ENCODE peak calls at places on chromosomes 11 and 22, in ten cellular contexts. C is cardiac fibroblast, M is right atrium auricular region, O is AG10803, R is IMR-90, J is colonic mucosa, Y is GM06990, G is fibroblast of pulmonary artery, W is gastrocnemius medialis, B is fibroblast of the aortic adventitia. H is an unnamed sample.
A peak's percentile ranks its signal among the peaks of the same experiment; 100 is the strongest.

GRCh38 chr22:40348025-40348658 is 1.8 kb downstream of the ADSL start:
- DNase-seq in C (peak; percentile 80), M (no peak), O (peak; percentile 69), R (peak; percentile 62), J (peak; percentile 71), Y (no peak), G (peak; percentile 75), W (peak; percentile 67), B (peak; percentile 73), H (no peak)

GRCh38 chr11:75163917-75164316 is 13.0 kb downstream of the SLCO2B1 start:
- DNase-seq in C (no peak), M (no peak), O (no peak), R (no peak), J (no peak), Y (no peak), G (no peak), W (no peak), B (no peak), H (no peak)

GRCh38 chr11:62792193-62792575 is 378 bp upstream of the TMEM223 start:
- DNase-seq in C (no peak), M (no peak), O (no peak), R (peak; percentile 18), J (peak; percentile 33), Y (peak; percentile 23), G (no peak), W (peak; percentile 38), B (no peak), H (no peak)

GRCh38 chr11:126968915-126969314 is 31.7 kb downstream of the KIRREL3 start:
- DNase-seq in C (no peak), M (no peak), O (peak; percentile 9), R (peak; percentile 6), J (no peak), Y (no peak), G (no peak), W (no peak), B (no peak), H (no peak)

GRCh38 chr11:46380340-46381045 is 976 bp upstream of the MDK start:
- DNase-seq in C (peak; percentile 49), M (peak; percentile 74), O (peak; percentile 24), R (no peak), J (peak; percentile 93), Y (peak; percentile 43), G (peak; percentile 49), W (peak; percentile 53), B (no peak), H (no peak)

GRCh38 chr11:119223856-119224255 is 17.7 kb downstream of the CBL start:
- DNase-seq in C (no peak), M (no peak), O (peak; percentile 8), R (peak; percentile 63), J (no peak), Y (no peak), G (no peak), W (no peak), B (peak; percentile 15), H (no peak)

GRCh38 chr11:114340311-114341131 is 44.3 kb downstream of the NNMT start:
- DNase-seq in C (peak; percentile 88), M (peak; percentile 73), O (peak; percentile 85), R (peak; percentile 82), J (peak; percentile 38), Y (peak; percentile 12), G (peak; percentile 87), W (peak; percentile 47), B (peak; percentile 91), H (peak; percentile 66)

GRCh38 chr11:67556244-67556643 is 27.4 kb upstream of the GSTP1 start:
- DNase-seq in C (no peak), M (no peak), O (no peak), R (no peak), J (no peak), Y (no peak), G (no peak), W (no peak), B (no peak), H (no peak)

GRCh38 chr11:31131760-31132159 is 237.8 kb downstream of the DCDC1 start:
- DNase-seq in C (no peak), M (no peak), O (no peak), R (no peak), J (no peak), Y (no peak), G (no peak), W (no peak), B (no peak), H (no peak)

GRCh38 chr22:21646608-21647590 is 4.8 kb downstream of the SDF2L1 start:
- DNase-seq in C (peak; percentile 88), M (peak; percentile 85), O (peak; percentile 74), R (peak; percentile 74), J (peak; percentile 84), Y (no peak), G (peak; percentile 88), W (peak; percentile 80), B (peak; percentile 88), H (peak; percentile 71)

GRCh38 chr22:21961886-21962654 is 9.4 kb upstream of the PPM1F start:
- DNase-seq in C (peak; percentile 25), M (no peak), O (peak; percentile 41), R (peak; percentile 72), J (peak; percentile 49), Y (no peak), G (no peak), W (peak; percentile 65), B (peak; percentile 41), H (no peak)

GRCh38 chr11:82775736-82776346 is 42.2 kb upstream of the FAM181B start:
- DNase-seq in C (peak; percentile 64), M (no peak), O (peak; percentile 42), R (peak; percentile 47), J (peak; percentile 32), Y (no peak), G (peak; percentile 65), W (no peak), B (peak; percentile 61), H (peak; percentile 25)
- TF ChIP-seq CTCF in C (peak; percentile 92), M (peak; percentile 10), O (peak; percentile 94), R (peak; percentile 84), J (peak; percentile 60), Y (peak; percentile 94), G (peak; percentile 98), W (no peak), B (peak; percentile 94), H (peak; percentile 76)

DNA sequence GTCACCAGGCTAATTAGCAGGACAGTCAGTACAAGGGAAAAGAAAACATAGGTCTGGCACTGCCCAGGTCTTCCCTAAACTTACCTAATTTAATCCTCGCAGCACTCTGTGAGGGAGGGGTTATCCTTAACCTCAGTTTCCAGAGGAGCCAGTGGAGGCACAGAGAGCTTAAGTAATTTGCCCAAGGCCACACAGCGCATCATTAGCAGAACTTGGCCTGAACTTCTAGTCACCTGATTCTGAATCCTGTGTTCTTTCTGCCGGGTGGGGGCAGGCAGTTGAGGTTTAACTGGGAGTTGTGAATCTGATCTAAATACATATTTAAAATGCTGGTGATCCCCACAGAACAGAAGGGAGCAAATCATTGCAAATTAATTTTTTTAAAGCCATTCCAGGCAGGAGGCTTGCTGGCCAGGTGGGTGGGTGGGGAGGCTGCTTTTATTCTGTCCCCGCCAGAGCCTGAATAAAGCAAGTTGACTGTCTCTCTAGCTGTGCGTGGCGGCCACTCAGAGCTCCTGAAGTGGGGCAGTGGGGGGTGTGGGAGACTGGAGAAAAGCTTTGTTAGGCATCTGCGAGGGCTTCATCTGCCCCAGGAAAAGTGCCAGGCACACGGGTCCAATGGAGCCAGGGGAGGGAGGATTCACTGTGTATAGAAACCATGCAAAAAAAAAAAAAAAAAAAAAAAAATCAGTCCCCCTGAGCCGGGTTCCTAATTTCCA is 66.1 kb downstream of the NFAM1 start:
- DNase-seq in C (no peak), M (no peak), O (no peak), R (no peak), J (no peak), Y (no peak), G (no peak), W (no peak), B (no peak), H (no peak)
- H3K4me3 ChIP-seq in C (no peak overlapping the region), M (no peak overlapping the region), O (no peak overlapping the region), R (no peak overlapping the region), J (no peak overlapping the region), Y (no peak overlapping the region), G (no peak overlapping the region), W (no peak overlapping the region), B (no peak overlapping the region), H (peak overlapping the region; percentile 10)

GRCh38 chr11:128171496-128171895 is 415.9 kb downstream of the ETS1 start:
- DNase-seq in C (peak; percentile 65), M (no peak), O (no peak), R (peak; percentile 20), J (no peak), Y (no peak), G (peak; percentile 71), W (no peak), B (peak; percentile 58), H (no peak)
- TF ChIP-seq CTCF in C (no peak), M (no peak), O (no peak), R (no peak), J (no peak), Y (no peak), G (no peak), W (no peak), B (no peak), H (no peak)

DNA sequence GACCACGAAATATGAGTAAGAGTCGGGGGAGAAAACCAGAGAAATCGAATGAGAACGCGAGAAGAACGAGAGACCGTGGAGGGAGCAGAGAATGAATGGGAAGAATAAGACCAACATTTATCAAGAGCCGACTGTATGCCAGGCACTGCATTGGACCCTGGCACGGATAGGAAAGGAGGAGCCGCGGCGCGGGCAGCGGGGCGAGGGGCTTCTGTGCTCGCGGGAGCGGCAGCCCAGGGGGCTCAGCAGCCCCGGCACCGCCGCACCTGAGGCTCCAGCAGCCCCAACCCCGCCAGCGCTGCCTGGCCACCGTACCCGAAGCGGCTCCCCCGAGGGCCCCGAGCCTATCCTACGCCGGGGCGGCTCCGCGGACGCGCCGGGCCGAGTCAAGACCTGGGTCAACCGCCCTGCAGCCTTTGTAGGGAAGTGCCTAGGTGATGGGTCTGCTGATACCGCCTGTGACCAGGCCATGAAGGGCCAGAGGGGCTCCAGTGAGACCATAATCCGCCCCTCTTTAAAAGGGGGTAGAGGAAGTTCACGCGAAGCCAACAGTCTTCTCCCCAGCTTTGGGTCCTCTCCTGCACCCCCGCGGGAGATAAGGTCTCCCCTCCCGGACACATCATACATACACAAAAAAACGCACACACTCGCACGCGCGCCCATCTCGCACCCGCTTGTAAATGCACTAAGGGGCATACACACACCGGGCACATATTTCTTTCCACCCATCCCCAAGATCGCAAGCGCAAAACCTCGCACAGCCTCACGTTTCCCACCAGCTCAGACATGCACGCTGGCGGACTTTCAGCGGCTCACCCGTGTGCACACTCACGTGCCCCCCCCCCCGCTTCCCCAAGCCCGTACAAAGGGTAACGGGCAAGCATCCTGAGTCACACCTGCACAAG is 964 bp upstream of the RTN4RL2 start:
- DNase-seq in C (no peak), M (no peak), O (no peak), R (peak; percentile 17), J (no peak), Y (peak; percentile 25), G (no peak), W (no peak), B (no peak), H (no peak)
- H3K4me3 ChIP-seq in C (peak overlapping the region; percentile 26), M (peak overlapping the region; percentile 46), O (peak overlapping the region; percentile 52), R (peak overlapping the region; percentile 69), J (peak overlapping the region; percentile 38), Y (peak overlapping the region; percentile 53), G (peak overlapping the region; percentile 44), W (peak overlapping the region; percentile 63), B (peak overlapping the region; percentile 29), H (no peak overlapping the region)